ENCODE peak calls at places on chromosomes 3 and 15, in four cellular contexts. One of them, this sample, is unnamed. For H3K4me1, the result is how much of the 10 kb centered on the place peaks cover.

GRCh38 chr3:14146381-14147062 is 21.7 kb downstream of the TMEM43 start:
- DNase-seq in psoas muscle: no peak
- DNase-seq in thoracic aorta: no peak
- DNase-seq in A549: no peak
- DNase-seq in this sample: no peak

GRCh38 chr3:10935028-10935427 is 57.5 kb upstream of the SLC6A1 start:
- DNase-seq in psoas muscle: no peak
- DNase-seq in thoracic aorta: no peak
- DNase-seq in A549: no peak
- DNase-seq in this sample: peak

GRCh38 chr3:138461246-138461645 is 26.8 kb downstream of the ESYT3 start:
- DNase-seq in psoas muscle: no peak
- DNase-seq in thoracic aorta: no peak
- DNase-seq in A549: no peak
- DNase-seq in this sample: no peak

GRCh38 chr15:94066046-94066445 is 165.3 kb upstream of the MCTP2 start:
- DNase-seq in psoas muscle: no peak
- DNase-seq in thoracic aorta: no peak
- DNase-seq in A549: no peak
- DNase-seq in this sample: no peak

GRCh38 chr3:186772281-186772885 is 11.0 kb upstream of the EIF4A2 start:
- DNase-seq in psoas muscle: no peak
- DNase-seq in thoracic aorta: no peak
- DNase-seq in A549: no peak
- DNase-seq in this sample: no peak

GRCh38 chr3:129003578-129004112 is 2.5 kb downstream of the EFCC1 start:
- DNase-seq in psoas muscle: no peak
- DNase-seq in thoracic aorta: no peak
- DNase-seq in A549: peak
- DNase-seq in this sample: peak

GRCh38 chr3:15268033-15268631 is 62.1 kb downstream of the CAPN7 start:
- DNase-seq in psoas muscle: peak
- DNase-seq in thoracic aorta: peak
- DNase-seq in A549: peak
- DNase-seq in this sample: peak

GRCh38 chr15:73688455-73688854 is 4.3 kb downstream of the CD276 start:
- DNase-seq in psoas muscle: peak
- DNase-seq in thoracic aorta: no peak
- DNase-seq in A549: no peak
- DNase-seq in this sample: no peak

GRCh38 chr3:79818015-79818414 is 50.2 kb upstream of the ROBO1 start:
- DNase-seq in psoas muscle: no peak
- DNase-seq in thoracic aorta: no peak
- DNase-seq in A549: no peak
- DNase-seq in this sample: no peak

GRCh38 chr3:55725681-55726500 is 238.8 kb upstream of the WNT5A start:
- DNase-seq in psoas muscle: no peak
- DNase-seq in thoracic aorta: no peak
- DNase-seq in A549: no peak
- DNase-seq in this sample: no peak

GRCh38 chr3:191753186-191753585 is 292.2 kb downstream of the PYDC2 start:
- DNase-seq in psoas muscle: no peak
- DNase-seq in thoracic aorta: no peak
- DNase-seq in A549: no peak
- DNase-seq in this sample: no peak

GRCh38 chr3:116201032-116201690 is 244.1 kb downstream of the LSAMP start:
- DNase-seq in psoas muscle: no peak
- DNase-seq in thoracic aorta: no peak
- DNase-seq in A549: no peak
- DNase-seq in this sample: no peak

GRCh38 chr15:52021128-52021671 is 2.2 kb downstream of the MAPK6 start:
- DNase-seq in psoas muscle: no peak
- DNase-seq in thoracic aorta: peak
- DNase-seq in A549: peak
- DNase-seq in this sample: peak

GRCh38 chr15:29123991-29124390 is 145.6 kb downstream of the NSMCE3 start:
- DNase-seq in psoas muscle: peak
- DNase-seq in thoracic aorta: no peak
- DNase-seq in A549: no peak
- DNase-seq in this sample: peak

GRCh38 chr3:30476373-30477082 is 129.9 kb upstream of the TGFBR2 start:
- DNase-seq in psoas muscle: no peak
- DNase-seq in thoracic aorta: no peak
- DNase-seq in A549: peak
- DNase-seq in this sample: no peak

GRCh38 chr3:131586277-131586676 is 83.5 kb upstream of the MRPL3 start:
- DNase-seq in psoas muscle: no peak
- DNase-seq in thoracic aorta: no peak
- DNase-seq in A549: no peak
- DNase-seq in this sample: no peak

GRCh38 chr3:161372321-161373260 is 1.3 kb upstream of the SPTSSB start:
- DNase-seq in psoas muscle: peak
- DNase-seq in thoracic aorta: no peak
- DNase-seq in A549: no peak
- DNase-seq in this sample: no peak

GRCh38 chr3:182629521-182629920 is 163.8 kb upstream of the ATP11B start:
- DNase-seq in psoas muscle: no peak
- DNase-seq in thoracic aorta: no peak
- DNase-seq in A549: no peak
- DNase-seq in this sample: no peak

GRCh38 chr3:33989229-33989628 is 190.8 kb downstream of the PDCD6IP start:
- DNase-seq in psoas muscle: no peak
- DNase-seq in thoracic aorta: no peak
- DNase-seq in A549: no peak
- DNase-seq in this sample: no peak

GRCh38 chr15:80182611-80183210 is 29.9 kb downstream of the FAH start:
- DNase-seq in psoas muscle: peak
- DNase-seq in thoracic aorta: no peak
- DNase-seq in A549: no peak
- DNase-seq in this sample: no peak

GRCh38 chr3:177681156-177681555 is 483.9 kb upstream of the TBL1XR1 start:
- DNase-seq in psoas muscle: no peak
- DNase-seq in thoracic aorta: no peak
- DNase-seq in A549: no peak
- DNase-seq in this sample: no peak

GRCh38 chr3:128012050-128012449 is 40.2 kb upstream of the SEC61A1 start:
- DNase-seq in psoas muscle: no peak
- DNase-seq in thoracic aorta: no peak
- DNase-seq in A549: no peak
- DNase-seq in this sample: no peak

GRCh38 chr3:189513281-189514151 is 117.7 kb upstream of the TP63 start:
- DNase-seq in psoas muscle: no peak
- DNase-seq in thoracic aorta: no peak
- DNase-seq in A549: peak
- DNase-seq in this sample: no peak

GRCh38 chr3:100782906-100783305 is 73.6 kb downstream of the TFG start:
- DNase-seq in psoas muscle: no peak
- DNase-seq in thoracic aorta: no peak
- DNase-seq in A549: no peak
- DNase-seq in this sample: no peak

GRCh38 chr3:45711936-45712335 is 22.7 kb downstream of the SACM1L start:
- DNase-seq in psoas muscle: no peak
- DNase-seq in thoracic aorta: no peak
- DNase-seq in A549: no peak
- DNase-seq in this sample: no peak

GRCh38 chr15:90030376-90030775 is 29.3 kb downstream of the ZNF710 start:
- DNase-seq in psoas muscle: peak
- DNase-seq in thoracic aorta: no peak
- DNase-seq in A549: no peak
- DNase-seq in this sample: peak

GRCh38 chr3:20043398-20043797 is 3.2 kb downstream of the KAT2B start:
- DNase-seq in psoas muscle: peak
- DNase-seq in thoracic aorta: peak
- DNase-seq in A549: no peak
- DNase-seq in this sample: peak

GRCh38 chr15:74283366-74283765 is 47.2 kb downstream of the CCDC33 start:
- DNase-seq in psoas muscle: no peak
- DNase-seq in thoracic aorta: no peak
- DNase-seq in A549: no peak
- DNase-seq in this sample: no peak

GRCh38 chr3:64612916-64613526 is 74.8 kb downstream of the ADAMTS9 start:
- DNase-seq in psoas muscle: no peak
- DNase-seq in thoracic aorta: no peak
- DNase-seq in A549: no peak
- DNase-seq in this sample: peak

GRCh38 chr3:126895178-126896066 is 87.5 kb upstream of the PLXNA1 start:
- DNase-seq in psoas muscle: no peak
- DNase-seq in thoracic aorta: peak
- DNase-seq in A549: peak
- DNase-seq in this sample: no peak

GRCh38 chr3:31946484-31947081 is 34.5 kb downstream of the OSBPL10 start:
- DNase-seq in psoas muscle: peak
- DNase-seq in thoracic aorta: no peak
- DNase-seq in A549: no peak
- DNase-seq in this sample: no peak

DNA sequence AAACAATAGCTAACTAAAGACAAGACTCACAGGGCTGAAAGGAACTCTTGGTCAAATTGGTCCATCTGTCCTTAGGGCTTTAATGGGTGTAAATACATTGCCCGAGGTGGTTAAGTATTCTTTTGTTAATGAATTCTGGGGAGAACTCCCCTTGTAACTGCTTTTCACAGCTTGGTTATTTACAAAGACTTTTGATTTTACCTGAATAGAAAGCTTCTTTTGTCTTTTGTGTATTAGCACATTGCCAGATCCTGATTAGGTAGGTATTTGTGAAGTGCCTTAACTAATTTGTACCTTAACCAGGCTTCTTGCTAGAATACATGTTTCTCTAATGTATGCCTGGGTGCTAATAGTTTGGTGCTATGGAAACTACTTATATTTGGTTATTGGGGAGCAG is 14.0 kb downstream of the CHD2 start:
- DNase-seq in psoas muscle: no peak
- DNase-seq in thoracic aorta: no peak
- DNase-seq in A549: no peak
- DNase-seq in this sample: no peak
- H3K4me1 ChIP-seq in psoas muscle: half or more
- H3K4me1 ChIP-seq in thoracic aorta: half or more
- H3K4me1 ChIP-seq in A549: half or more
- H3K4me1 ChIP-seq in this sample: under half

GRCh38 chr15:88623632-88624031 is 2.5 kb downstream of the AEN start:
- DNase-seq in psoas muscle: no peak
- DNase-seq in thoracic aorta: no peak
- DNase-seq in A549: no peak
- DNase-seq in this sample: no peak

GRCh38 chr15:88623061-88623460 is 1.9 kb downstream of the AEN start:
- DNase-seq in psoas muscle: no peak
- DNase-seq in thoracic aorta: no peak
- DNase-seq in A549: peak
- DNase-seq in this sample: no peak

GRCh38 chr15:88624971-88625290 is 3.8 kb downstream of the AEN start:
- DNase-seq in psoas muscle: no peak
- DNase-seq in thoracic aorta: no peak
- DNase-seq in A549: no peak
- DNase-seq in this sample: no peak

GRCh38 chr15:88622605-88622975 is 1.4 kb downstream of the AEN start:
- DNase-seq in psoas muscle: no peak
- DNase-seq in thoracic aorta: no peak
- DNase-seq in A549: no peak
- DNase-seq in this sample: no peak

DNA sequence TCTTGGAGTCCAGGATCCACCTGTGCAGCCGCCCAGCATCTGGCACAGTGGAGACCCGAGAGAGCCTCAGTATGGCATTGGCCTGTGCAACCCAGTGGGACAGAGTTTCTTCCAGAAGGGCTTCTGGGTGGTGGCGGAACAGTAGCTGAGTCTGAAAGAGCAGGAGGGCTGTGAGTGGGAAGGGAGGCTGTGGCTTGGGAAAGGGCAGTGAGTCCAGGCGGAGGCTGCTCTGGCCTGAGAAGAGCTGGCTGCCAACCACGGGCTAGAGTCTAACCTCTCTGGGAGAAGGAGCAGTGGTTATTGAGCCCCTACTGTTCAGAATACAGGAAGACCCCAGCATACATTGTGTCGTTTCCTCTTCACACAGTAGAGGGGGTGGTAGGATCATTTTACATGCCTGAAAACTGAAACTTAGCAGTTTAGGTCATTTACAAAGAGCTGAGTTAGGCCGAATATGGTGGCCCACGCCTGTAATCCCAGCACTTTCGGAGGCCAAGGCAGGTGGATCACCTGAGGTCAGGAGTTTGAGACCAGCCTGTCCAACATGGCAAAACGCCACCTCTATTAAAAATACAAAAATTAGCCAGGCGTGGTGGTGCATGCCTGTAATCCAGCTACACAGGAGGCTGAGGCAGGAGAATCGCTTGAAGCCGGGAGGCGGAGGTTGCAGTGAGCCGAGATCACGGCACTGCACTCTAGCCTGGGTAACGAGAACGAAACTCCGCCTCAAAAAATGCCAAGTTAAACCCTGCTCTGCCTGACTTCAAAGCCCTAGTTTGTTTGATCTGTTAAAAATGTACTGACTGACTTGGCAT is 3.2 kb downstream of the AEN start:
- DNase-seq in psoas muscle: no peak
- DNase-seq in thoracic aorta: no peak
- DNase-seq in A549: no peak
- DNase-seq in this sample: no peak
- TF ChIP-seq CTCF in psoas muscle: peak
- TF ChIP-seq CTCF in thoracic aorta: peak
- TF ChIP-seq CTCF in A549: no peak
- TF ChIP-seq CTCF in this sample: no peak

GRCh38 chr3:61955483-61955882 is 394.1 kb downstream of the PTPRG start:
- DNase-seq in psoas muscle: no peak
- DNase-seq in thoracic aorta: no peak
- DNase-seq in A549: no peak
- DNase-seq in this sample: no peak
- H3K4me1 ChIP-seq in psoas muscle: half or more
- H3K4me1 ChIP-seq in thoracic aorta: under half
- H3K4me1 ChIP-seq in A549: under half
- H3K4me1 ChIP-seq in this sample: under half

GRCh38 chr3:192913540-192913939 is 4.1 kb downstream of the MB21D2 start:
- DNase-seq in psoas muscle: no peak
- DNase-seq in thoracic aorta: no peak
- DNase-seq in A549: no peak
- DNase-seq in this sample: no peak

GRCh38 chr3:192915724-192916123 is 1.9 kb downstream of the MB21D2 start:
- DNase-seq in psoas muscle: no peak
- DNase-seq in thoracic aorta: no peak
- DNase-seq in A549: no peak
- DNase-seq in this sample: no peak

GRCh38 chr3:192916455-192917257 is 1.0 kb downstream of the MB21D2 start:
- DNase-seq in psoas muscle: peak
- DNase-seq in thoracic aorta: no peak
- DNase-seq in A549: peak
- DNase-seq in this sample: peak

GRCh38 chr3:192914873-192915272 is 2.8 kb downstream of the MB21D2 start:
- DNase-seq in psoas muscle: no peak
- DNase-seq in thoracic aorta: no peak
- DNase-seq in A549: no peak
- DNase-seq in this sample: no peak

DNA sequence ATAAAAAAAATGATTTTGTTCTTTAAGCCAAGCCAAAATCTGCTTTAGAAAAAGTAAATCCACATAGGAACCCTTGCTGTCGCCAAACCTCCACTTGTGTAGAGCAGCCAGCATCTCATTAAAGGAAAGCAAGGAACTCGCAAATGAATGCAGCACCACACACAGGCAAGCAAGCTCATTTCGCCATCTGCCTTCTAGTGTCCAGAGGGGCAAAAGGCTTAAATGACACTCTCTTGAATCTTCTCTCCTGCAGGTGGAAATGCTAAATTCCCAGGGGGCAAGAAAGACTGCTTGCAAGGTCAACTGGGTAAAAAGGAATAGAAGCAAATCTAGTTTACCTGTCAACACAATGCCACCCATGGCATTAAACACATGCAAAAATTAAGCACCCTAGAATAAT is 2.4 kb downstream of the MB21D2 start:
- DNase-seq in psoas muscle: no peak
- DNase-seq in thoracic aorta: no peak
- DNase-seq in A549: peak
- DNase-seq in this sample: no peak
- TF ChIP-seq CTCF in psoas muscle: no peak
- TF ChIP-seq CTCF in thoracic aorta: no peak
- TF ChIP-seq CTCF in A549: no peak
- TF ChIP-seq CTCF in this sample: no peak

This sample was measured in pancreas.